ENCODE peak calls at places on chromosomes 1 and 21, in five cellular contexts. N, A, P, B and E are unnamed samples.

GRCh38 chr1:29354511-29355098 is 118.3 kb downstream of the PTPRU start:
- DNase-seq in N (no peak), A (no peak), P (no peak), B (no peak), E (no peak)

GRCh38 chr1:2208309-2209239 is 14.0 kb upstream of the FAAP20 start:
- DNase-seq in N (peak), A (peak), P (peak), B (peak), E (peak)

GRCh38 chr1:9376886-9377333 is 84.2 kb downstream of the SPSB1 start:
- DNase-seq in N (no peak), A (no peak), P (peak), B (peak), E (no peak)

GRCh38 chr1:200550367-200550766 is 70.2 kb downstream of the KIF14 start:
- DNase-seq in N (no peak), A (no peak), P (no peak), B (no peak), E (no peak)

GRCh38 chr1:235920596-235921375 is 54.1 kb upstream of the LYST start:
- DNase-seq in N (no peak), A (no peak), P (no peak), B (peak), E (no peak)

GRCh38 chr1:152565115-152565514 is 1.5 kb downstream of the LCE3E start:
- DNase-seq in N (no peak), A (no peak), P (no peak), B (no peak), E (no peak)

GRCh38 chr1:186231861-186232436 is 143.1 kb downstream of the TPR start:
- DNase-seq in N (no peak), A (no peak), P (no peak), B (no peak), E (no peak)

GRCh38 chr1:101199637-101199982 is 37.2 kb upstream of the S1PR1 start:
- DNase-seq in N (no peak), A (no peak), P (no peak), B (no peak), E (no peak)

GRCh38 chr1:80731241-80731894 is 1069.4 kb upstream of the ADGRL2 start:
- DNase-seq in N (no peak), A (no peak), P (peak), B (no peak), E (no peak)

GRCh38 chr1:174939771-174940545 is 59.8 kb upstream of the CACYBP start:
- DNase-seq in N (no peak), A (no peak), P (no peak), B (no peak), E (no peak)

GRCh38 chr1:93616996-93617669 is 64.5 kb downstream of the BCAR3 start:
- DNase-seq in N (no peak), A (no peak), P (peak), B (peak), E (no peak)

GRCh38 chr1:229884765-229885164 is 182.3 kb upstream of the GALNT2 start:
- DNase-seq in N (no peak), A (no peak), P (no peak), B (no peak), E (no peak)

GRCh38 chr1:214440219-214440965 is 111.0 kb downstream of the PTPN14 start:
- DNase-seq in N (no peak), A (no peak), P (no peak), B (no peak), E (no peak)

GRCh38 chr1:93938461-93939145 is 29.4 kb upstream of the GCLM start:
- DNase-seq in N (no peak), A (no peak), P (no peak), B (no peak), E (no peak)

GRCh38 chr1:223245411-223245810 is 102.4 kb upstream of the TLR5 start:
- DNase-seq in N (no peak), A (no peak), P (no peak), B (no peak), E (no peak)

GRCh38 chr1:212532469-212533235 is 75.9 kb upstream of the ATF3 start:
- DNase-seq in N (no peak), A (no peak), P (no peak), B (no peak), E (no peak)

GRCh38 chr1:65514083-65514482 is 93.6 kb downstream of the LEPR start:
- DNase-seq in N (no peak), A (no peak), P (no peak), B (peak), E (no peak)

GRCh38 chr1:226172589-226172988 is 14.0 kb downstream of the ACBD3 start:
- DNase-seq in N (no peak), A (no peak), P (no peak), B (no peak), E (no peak)

GRCh38 chr1:193406901-193407300 is 220.5 kb upstream of the B3GALT2 start:
- DNase-seq in N (peak), A (peak), P (no peak), B (peak), E (peak)

GRCh38 chr1:243335297-243335696 is 79.5 kb downstream of the SDCCAG8 start:
- DNase-seq in N (no peak), A (no peak), P (no peak), B (no peak), E (no peak)

GRCh38 chr1:216422821-216423529 is at the start of gene USH2A:
- DNase-seq in N (no peak), A (no peak), P (no peak), B (no peak), E (no peak)

GRCh38 chr1:941588-942383 is 17.3 kb downstream of the NOC2L start:
- DNase-seq in N (no peak), A (peak), P (peak), B (peak), E (peak)

GRCh38 chr1:86447198-86447790 is 21.4 kb upstream of the CLCA1 start:
- DNase-seq in N (no peak), A (no peak), P (no peak), B (no peak), E (no peak)

GRCh38 chr1:152621993-152622392 is 910 bp downstream of the LCE3A start:
- DNase-seq in N (no peak), A (no peak), P (no peak), B (no peak), E (no peak)

GRCh38 chr1:210294991-210295773 is 33.5 kb upstream of the HHAT start:
- DNase-seq in N (peak), A (peak), P (peak), B (peak), E (no peak)

GRCh38 chr1:189269011-189269410 is 1208.7 kb downstream of the BRINP3 start:
- DNase-seq in N (no peak), A (no peak), P (no peak), B (peak), E (peak)

GRCh38 chr1:219518168-219518905 is 94.6 kb downstream of the ZC3H11B start:
- DNase-seq in N (peak), A (peak), P (no peak), B (peak), E (no peak)

GRCh38 chr21:28793043-28793442 is 199.6 kb downstream of the LTN1 start:
- DNase-seq in N (no peak), A (peak), P (no peak), B (peak), E (peak)

GRCh38 chr1:37989381-37989930 is 366 bp downstream of the SF3A3 start:
- DNase-seq in N (no peak), A (no peak), P (no peak), B (no peak), E (no peak)

GRCh38 chr1:40232444-40232843 is 15.3 kb upstream of the TMCO2 start:
- DNase-seq in N (no peak), A (no peak), P (no peak), B (no peak), E (no peak)

GRCh38 chr1:66704177-66704880 is 47.9 kb upstream of the DYNLT5 start:
- DNase-seq in N (no peak), A (no peak), P (no peak), B (no peak), E (no peak)

GRCh38 chr1:117685936-117686806 is 80.3 kb downstream of the TENT5C start:
- DNase-seq in N (no peak), A (no peak), P (no peak), B (no peak), E (no peak)

GRCh38 chr1:77899647-77900320 is 11.4 kb downstream of the NEXN start:
- DNase-seq in N (no peak), A (no peak), P (no peak), B (no peak), E (no peak)

GRCh38 chr1:119732465-119733168 is 20.9 kb downstream of the PHGDH start:
- DNase-seq in N (no peak), A (no peak), P (no peak), B (no peak), E (no peak)

GRCh38 chr1:7389201-7389785 is 381.8 kb upstream of the VAMP3 start:
- DNase-seq in N (no peak), A (peak), P (peak), B (peak), E (no peak)

GRCh38 chr1:94746635-94747525 is 73.3 kb upstream of the SLC44A3 start:
- DNase-seq in N (no peak), A (no peak), P (no peak), B (no peak), E (no peak)

GRCh38 chr1:118479351-118479750 is 294.3 kb upstream of the SPAG17 start:
- DNase-seq in N (no peak), A (no peak), P (no peak), B (no peak), E (no peak)

GRCh38 chr1:210681158-210681557 is 352.5 kb downstream of the HHAT start:
- DNase-seq in N (peak), A (no peak), P (no peak), B (no peak), E (no peak)

GRCh38 chr1:25437672-25438071 is 7.0 kb downstream of the MACO1 start:
- DNase-seq in N (no peak), A (no peak), P (no peak), B (no peak), E (no peak)
- TF ChIP-seq CTCF in N (no peak), A (no peak), P (no peak), B (no peak), E (no peak)

GRCh38 chr1:110634455-110635281 is 28.5 kb upstream of the KCNA2 start:
- DNase-seq in N (no peak), A (no peak), P (peak), B (peak), E (no peak)

GRCh38 chr1:110636149-110636935 is 30.2 kb upstream of the KCNA2 start:
- DNase-seq in N (no peak), A (no peak), P (no peak), B (no peak), E (no peak)

GRCh38 chr1:110633646-110634030 is 27.5 kb upstream of the KCNA2 start:
- DNase-seq in N (no peak), A (no peak), P (no peak), B (no peak), E (no peak)

GRCh38 chr1:110634086-110634454 is 27.9 kb upstream of the KCNA2 start:
- DNase-seq in N (no peak), A (no peak), P (no peak), B (no peak), E (no peak)

GRCh38 chr1:110635434-110635833 is 29.3 kb upstream of the KCNA2 start:
- DNase-seq in N (no peak), A (no peak), P (no peak), B (no peak), E (no peak)
- H3K4me3 ChIP-seq in N (no peak), A (no peak), P (no peak), B (no peak), E (no peak)

DNA sequence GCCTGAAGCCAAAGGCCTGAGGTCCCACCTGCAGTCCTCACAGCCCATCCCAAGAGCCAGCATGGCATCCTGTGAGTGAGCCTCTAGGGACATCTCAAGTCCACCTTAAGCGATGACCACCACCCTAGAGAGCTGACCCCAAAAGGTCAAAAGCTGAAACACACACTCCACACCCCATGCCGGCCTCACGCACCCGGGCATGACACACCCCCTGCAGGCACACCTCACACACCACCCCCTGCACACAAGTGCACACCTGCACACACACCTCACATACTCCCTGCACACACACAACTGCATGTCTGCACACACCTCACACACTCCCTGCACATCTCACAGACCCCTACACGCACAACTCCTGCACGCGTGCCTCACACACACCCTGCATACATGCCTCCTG is 118.7 kb downstream of the NPHP4 start:
- DNase-seq in N (no peak), A (no peak), P (no peak), B (no peak), E (no peak)
- TF ChIP-seq CTCF in N (no peak), A (no peak), P (no peak), B (no peak), E (no peak)

DNA sequence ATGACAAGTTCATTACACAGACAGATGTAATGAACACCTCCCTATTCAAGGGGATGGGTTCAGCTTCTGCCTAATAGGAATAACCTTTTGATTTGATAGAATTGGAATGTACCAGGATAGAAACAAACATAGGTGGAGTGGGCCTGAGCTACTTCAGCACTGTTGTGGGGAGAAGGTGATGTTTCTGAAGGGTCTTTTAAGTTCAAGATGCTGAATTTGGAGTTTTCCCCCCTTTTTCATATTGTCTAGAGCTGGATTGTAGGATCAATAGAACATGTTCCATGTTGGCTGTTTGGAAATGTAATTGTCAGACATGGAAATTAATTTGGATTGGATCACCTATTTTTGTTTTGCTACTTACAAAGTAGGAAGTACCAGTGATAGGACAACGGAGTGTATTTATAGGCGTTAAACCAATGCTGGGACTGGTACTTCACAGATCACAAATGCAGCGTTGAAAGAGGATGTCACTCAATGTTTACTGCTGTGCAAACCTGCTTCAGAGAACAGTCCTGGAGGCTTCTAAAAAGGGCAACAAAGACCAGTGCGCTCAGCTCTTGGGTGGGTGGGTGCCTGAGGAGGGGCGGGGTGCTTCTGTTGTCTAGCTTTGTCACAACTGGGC is 2.0 kb downstream of the C1orf21 start:
- DNase-seq in N (no peak), A (no peak), P (no peak), B (no peak), E (no peak)
- H3K4me3 ChIP-seq in N (peak), A (no peak), P (peak), B (peak), E (peak)

GRCh38 chr21:45949928-45950739 is 31.4 kb upstream of the COL6A1 start:
- DNase-seq in N (no peak), A (no peak), P (no peak), B (no peak), E (no peak)
- TF ChIP-seq CTCF in N (no peak), A (no peak), P (no peak), B (no peak), E (no peak)

DNA sequence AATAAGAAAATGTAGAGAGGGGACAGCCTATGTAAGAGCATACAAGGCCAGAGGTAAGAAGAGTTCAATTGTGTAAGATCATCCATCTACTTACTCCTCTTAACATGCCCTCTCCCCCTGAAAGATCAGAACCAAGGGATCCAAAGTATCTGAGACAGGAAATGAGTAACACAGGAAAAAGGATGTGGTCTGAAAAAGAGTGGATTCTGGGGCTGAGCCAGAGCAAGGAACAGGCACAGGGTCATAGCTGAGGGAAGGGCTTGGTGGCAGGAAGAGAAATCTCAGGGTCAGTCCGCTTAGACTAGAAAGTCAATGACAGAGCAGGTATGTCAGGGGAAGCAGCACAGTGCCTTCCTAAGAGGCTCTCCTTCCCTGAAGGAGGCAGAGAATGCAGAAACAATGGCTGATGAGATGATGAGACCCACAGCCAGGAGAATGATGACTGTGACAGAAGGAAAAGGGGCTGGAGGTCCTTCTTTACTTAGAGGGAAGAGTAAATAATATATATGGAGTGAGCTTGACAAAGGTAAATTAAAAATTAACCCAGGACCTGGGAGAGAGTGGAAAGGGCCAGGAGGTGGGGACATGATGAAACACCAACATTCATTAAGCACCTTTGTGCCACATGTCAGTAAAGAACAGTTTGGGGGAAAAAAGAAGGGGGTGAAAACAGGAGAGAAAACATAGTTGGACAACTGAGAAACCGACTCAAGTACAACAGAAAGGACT is 26.2 kb upstream of the A3GALT2 start:
- DNase-seq in N (peak), A (peak), P (no peak), B (peak), E (peak)
- H3K4me3 ChIP-seq in N (peak), A (peak), P (peak), B (peak), E (peak)

GRCh38 chr1:170791941-170792340 is 128.0 kb downstream of the PRRX1 start:
- DNase-seq in N (peak), A (no peak), P (no peak), B (peak), E (no peak)

GRCh38 chr1:170789063-170789462 is 125.1 kb downstream of the PRRX1 start:
- DNase-seq in N (no peak), A (no peak), P (no peak), B (no peak), E (no peak)

GRCh38 chr1:170790651-170791071 is 126.7 kb downstream of the PRRX1 start:
- DNase-seq in N (peak), A (peak), P (no peak), B (peak), E (no peak)

DNA sequence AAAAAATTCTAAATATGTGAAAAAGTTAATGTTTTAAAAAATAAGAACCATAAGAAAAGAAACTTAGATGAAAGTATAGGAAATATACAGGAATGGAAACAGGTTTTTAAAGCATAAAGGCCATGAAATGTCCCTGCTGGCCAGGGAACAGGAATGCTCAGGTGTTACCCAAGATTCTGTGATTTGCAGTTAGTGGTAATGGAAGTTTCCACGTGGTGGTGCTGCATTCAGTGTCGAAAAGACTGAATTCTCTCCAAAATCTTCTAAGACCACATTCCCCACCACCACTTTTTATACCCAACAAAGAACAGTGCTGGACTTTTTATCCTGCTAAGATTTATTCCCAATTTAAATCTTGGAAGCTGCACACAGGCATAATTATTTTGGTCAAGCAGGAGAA is 126.2 kb downstream of the PRRX1 start:
- DNase-seq in N (no peak), A (no peak), P (no peak), B (no peak), E (no peak)
- TF ChIP-seq CTCF in N (no peak), A (peak), P (no peak), B (peak), E (peak)

DNA sequence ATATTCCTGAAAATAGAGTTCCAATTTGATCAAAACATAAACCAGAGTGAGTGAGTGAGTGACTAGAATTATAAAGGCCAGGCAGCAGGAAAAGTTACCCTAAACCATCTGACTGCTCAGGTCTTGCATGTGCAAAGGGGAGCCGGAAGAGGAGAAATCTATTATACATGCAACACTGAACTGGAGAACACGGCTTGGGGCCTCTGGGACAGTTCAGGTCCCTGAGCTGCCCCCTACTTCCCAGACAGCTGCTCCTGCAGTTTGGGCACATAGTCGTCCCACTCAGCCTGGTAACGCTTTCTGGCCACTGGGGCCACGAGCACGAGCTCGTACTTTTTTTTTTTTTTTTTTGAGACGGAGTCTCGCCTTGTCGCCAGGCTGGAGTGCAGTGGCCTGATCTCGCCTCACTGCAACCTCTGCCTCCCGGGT is 40.1 kb downstream of the PTPRC start:
- DNase-seq in N (no peak), A (no peak), P (no peak), B (no peak), E (no peak)
- H3K4me3 ChIP-seq in N (no peak), A (no peak), P (no peak), B (no peak), E (no peak)